ENCODE peak calls at places on chromosome 12, in nine cellular contexts. Q is uterus, G is Peyer's patch, P is A549, D is heart left ventricle, Y is esophagus squamous epithelium, U is breast epithelium, E is body of pancreas, O is H1. J is an unnamed sample.

GRCh38 chr12:76085159-76085868 is 829 bp upstream of the NAP1L1 start:
- DNase-seq in Q (no peak), G (no peak), P (peak; percentile 68), D (no peak), Y (no peak), U (no peak), E (peak; percentile 7), O (no peak), J (no peak)

GRCh38 chr12:31215521-31216232 is 110.3 kb downstream of the SINHCAF start:
- DNase-seq in Q (no peak), G (no peak), P (no peak), D (peak; percentile 48), Y (no peak), U (no peak), E (peak; percentile 56), O (no peak), J (no peak)

GRCh38 chr12:58443981-58444371 is 476.3 kb downstream of the LRIG3 start:
- DNase-seq in Q (no peak), G (no peak), P (no peak), D (no peak), Y (no peak), U (no peak), E (no peak), O (no peak), J (no peak)

GRCh38 chr12:26102954-26103353 is 21.9 kb downstream of the BHLHE41 start:
- DNase-seq in Q (no peak), G (no peak), P (no peak), D (no peak), Y (no peak), U (no peak), E (no peak), O (no peak), J (no peak)

GRCh38 chr12:77746108-77746507 is 84.6 kb upstream of the NAV3 start:
- DNase-seq in Q (no peak), G (no peak), P (no peak), D (no peak), Y (no peak), U (no peak), E (peak; percentile 20), O (no peak), J (no peak)

GRCh38 chr12:28110329-28110728 is 79.9 kb upstream of the CCDC91 start:
- DNase-seq in Q (no peak), G (no peak), P (no peak), D (no peak), Y (no peak), U (no peak), E (no peak), O (no peak), J (no peak)

GRCh38 chr12:25497021-25497420 is 56.1 kb downstream of the LMNTD1 start:
- DNase-seq in Q (no peak), G (no peak), P (no peak), D (peak; percentile 5), Y (no peak), U (no peak), E (no peak), O (no peak), J (no peak)

GRCh38 chr12:47080725-47081502 is 1.2 kb upstream of the AMIGO2 start:
- DNase-seq in Q (peak; percentile 56), G (peak; percentile 83), P (peak; percentile 93), D (peak; percentile 35), Y (no peak), U (no peak), E (peak; percentile 46), O (no peak), J (peak; percentile 70)

GRCh38 chr12:123485756-123486155 is 27.8 kb downstream of the SNRNP35 start:
- DNase-seq in Q (no peak), G (no peak), P (no peak), D (no peak), Y (no peak), U (no peak), E (no peak), O (no peak), J (no peak)

GRCh38 chr12:97639702-97640101 is 177.1 kb downstream of the RMST start:
- DNase-seq in Q (no peak), G (no peak), P (no peak), D (no peak), Y (no peak), U (no peak), E (no peak), O (no peak), J (no peak)

GRCh38 chr12:21971344-21971743 is 30.1 kb upstream of the ABCC9 start:
- DNase-seq in Q (no peak), G (no peak), P (no peak), D (no peak), Y (no peak), U (no peak), E (no peak), O (no peak), J (no peak)

GRCh38 chr12:123062682-123063426 is 82.4 kb downstream of the ARL6IP4 start:
- DNase-seq in Q (no peak), G (peak; percentile 70), P (peak; percentile 68), D (peak; percentile 59), Y (no peak), U (peak; percentile 81), E (peak; percentile 71), O (no peak), J (peak; percentile 74)

GRCh38 chr12:70185301-70185700 is 57.9 kb upstream of the CNOT2 start:
- DNase-seq in Q (no peak), G (no peak), P (no peak), D (no peak), Y (no peak), U (no peak), E (no peak), O (no peak), J (no peak)

GRCh38 chr12:111454716-111455447 is 49.2 kb downstream of the SH2B3 start:
- DNase-seq in Q (no peak), G (no peak), P (no peak), D (no peak), Y (no peak), U (no peak), E (no peak), O (peak; percentile 38), J (no peak)

GRCh38 chr12:105523164-105524057 is 192.9 kb downstream of the C12orf75 start:
- DNase-seq in Q (peak; percentile 75), G (peak; percentile 49), P (no peak), D (peak; percentile 83), Y (peak; percentile 2), U (no peak), E (peak; percentile 26), O (no peak), J (peak; percentile 58)

GRCh38 chr12:29733060-29733459 is 50.7 kb downstream of the TMTC1 start:
- DNase-seq in Q (no peak), G (no peak), P (no peak), D (no peak), Y (no peak), U (no peak), E (no peak), O (no peak), J (no peak)

GRCh38 chr12:121196902-121197301 is 13.0 kb upstream of the P2RX4 start:
- DNase-seq in Q (no peak), G (no peak), P (no peak), D (no peak), Y (no peak), U (no peak), E (peak; percentile 45), O (no peak), J (no peak)

GRCh38 chr12:107442593-107442992 is 243.0 kb upstream of the PWP1 start:
- DNase-seq in Q (no peak), G (no peak), P (no peak), D (no peak), Y (no peak), U (no peak), E (no peak), O (no peak), J (no peak)
- H3K27ac ChIP-seq in Q (peak overlapping the region; percentile 17), G (no peak overlapping the region), P (no peak overlapping the region), D (no peak overlapping the region), Y (peak overlapping the region; percentile 44), U (no peak overlapping the region), E (no peak overlapping the region), O (no peak overlapping the region), J (no peak overlapping the region)

GRCh38 chr12:49058366-49059062 is 2.1 kb downstream of the KMT2D start:
- DNase-seq in Q (no peak), G (no peak), P (no peak), D (no peak), Y (no peak), U (no peak), E (no peak), O (no peak), J (no peak)

GRCh38 chr12:49059063-49059384 is 1.6 kb downstream of the KMT2D start:
- DNase-seq in Q (no peak), G (no peak), P (no peak), D (no peak), Y (no peak), U (no peak), E (no peak), O (no peak), J (no peak)

GRCh38 chr12:49061157-49061650 is 610 bp upstream of the KMT2D start:
- DNase-seq in Q (no peak), G (no peak), P (no peak), D (no peak), Y (no peak), U (no peak), E (no peak), O (no peak), J (no peak)

GRCh38 chr12:49059385-49060232 is 985 bp downstream of the KMT2D start:
- DNase-seq in Q (no peak), G (peak; percentile 59), P (peak; percentile 34), D (no peak), Y (no peak), U (no peak), E (peak; percentile 38), O (peak; percentile 66), J (peak; percentile 60)

GRCh38 chr12:49060237-49061156 is at the start of gene KMT2D:
- DNase-seq in Q (peak; percentile 89), G (peak; percentile 95), P (peak; percentile 98), D (peak; percentile 95), Y (peak; percentile 48), U (peak; percentile 86), E (peak; percentile 92), O (peak; percentile 96), J (peak; percentile 94)
- TF ChIP-seq CTCF in Q (peak; percentile 43), G (peak; percentile 82), P (no peak), D (peak; percentile 31), Y (peak; percentile 38), U (peak; percentile 72), E (peak; percentile 69), O (no peak), J (peak; percentile 79)

GRCh38 chr12:66130267-66131066 is at the start of gene LLPH:
- DNase-seq in Q (peak; percentile 83), G (peak; percentile 96), P (peak; percentile 94), D (peak; percentile 88), Y (peak; percentile 64), U (peak; percentile 88), E (peak; percentile 92), O (peak; percentile 88), J (peak; percentile 83)
- TF ChIP-seq POLR2A in Q (peak; percentile 52), G (peak; percentile 66), P (peak; percentile 89), D (peak; percentile 52), Y (no peak), U (peak; percentile 75), E (peak; percentile 32), O (no peak), J (peak; percentile 69)

DNA sequence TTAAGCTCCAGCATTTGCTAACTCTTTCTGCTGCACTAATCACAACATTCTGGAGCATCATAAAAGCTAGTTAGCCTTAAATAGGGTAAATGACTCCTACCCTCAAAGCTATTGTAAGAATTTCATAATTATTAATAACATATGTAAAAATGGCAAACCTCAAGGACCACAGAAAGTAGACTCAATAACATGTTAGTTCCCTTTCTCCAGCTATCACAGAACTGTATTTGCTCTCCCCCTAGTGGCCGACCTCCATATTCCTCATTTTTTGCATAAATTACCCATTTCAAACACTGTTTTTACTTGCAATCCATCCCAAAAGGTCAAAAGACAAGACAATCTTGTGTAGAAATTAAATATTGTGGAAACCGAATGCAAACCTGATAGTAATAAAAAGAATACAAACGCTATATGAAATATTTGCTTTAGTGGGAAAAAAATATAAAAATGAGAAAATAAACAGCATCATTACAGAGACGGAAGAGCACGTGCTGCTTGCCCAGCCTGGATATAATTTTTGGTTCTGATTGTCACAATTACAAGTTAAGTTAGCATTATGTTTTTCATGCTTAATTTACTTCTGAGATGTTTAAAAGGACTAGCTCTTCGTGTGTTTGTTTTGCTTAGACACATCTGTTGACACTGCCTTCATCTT is 97.9 kb downstream of the RERGL start:
- DNase-seq in Q (no peak), G (no peak), P (peak; percentile 60), D (no peak), Y (no peak), U (no peak), E (peak; percentile 9), O (no peak), J (no peak)
- H3K27ac ChIP-seq in Q (no peak overlapping the region), G (no peak overlapping the region), P (no peak overlapping the region), D (no peak overlapping the region), Y (no peak overlapping the region), U (no peak overlapping the region), E (no peak overlapping the region), O (no peak overlapping the region), J (no peak overlapping the region)

J was measured in ovary.